ENCODE peak calls at places on chromosomes 11 and 22, in six cellular contexts. N is activated naive CD8-positive, alpha-beta T cell treated with anti-CD3 and anti-CD28 coated beads for 36 hours; A is mesendoderm; H is progenitor cell of endocrine pancreas; Z is T1000; K is HCT116. U is an unnamed sample.

GRCh38 chr11:101019870-101020269 is 109.7 kb downstream of the PGR start:
- DNase-seq in N (no peak), Z (no peak), H (no peak), K (no peak), A (no peak), U (no peak)

GRCh38 chr11:120221115-120221752 is 10.4 kb downstream of the OAF start:
- DNase-seq in A (no peak), K (no peak), N (no peak), Z (no peak), H (no peak), U (no peak)

GRCh38 chr22:46815132-46815531 is 52.7 kb downstream of the TBC1D22A start:
- DNase-seq in H (no peak), N (no peak), A (no peak), Z (no peak), K (no peak), U (no peak)

GRCh38 chr11:3840289-3840869 is 380 bp downstream of the RHOG start:
- DNase-seq in H (no peak), Z (no peak), K (no peak), N (peak), A (no peak), U (peak)

GRCh38 chr11:1920909-1921575 is 1.5 kb downstream of the TNNT3 start:
- DNase-seq in Z (no peak), H (no peak), K (no peak), N (no peak), A (no peak), U (no peak)

GRCh38 chr22:42336527-42337227 is 66.2 kb upstream of the TCF20 start:
- DNase-seq in K (no peak), N (no peak), A (no peak), Z (no peak), H (no peak), U (no peak)

GRCh38 chr11:3674189-3674588 is 3.0 kb upstream of the CHRNA10 start:
- DNase-seq in Z (no peak), H (no peak), A (peak), K (no peak), N (no peak), U (peak)

GRCh38 chr22:26590525-26590858 is 560 bp upstream of the TPST2 start:
- DNase-seq in K (no peak), Z (no peak), H (no peak), N (peak), A (no peak), U (no peak)

GRCh38 chr11:84247931-84248330 is 961.8 kb upstream of the CCDC90B start:
- DNase-seq in A (no peak), K (no peak), H (no peak), N (no peak), Z (no peak), U (no peak)